ENCODE peak calls at places on chromosomes 2 and 18, in seven cellular contexts. R is K562, Q is A549, T is Panc1, M is SK-N-SH, Y is HCT116, F is HL-60. N is an unnamed sample.

GRCh38 chr2:218264773-218265601 is 4.2 kb downstream of the GPBAR1 start:
- DNase-seq in Y (no peak), Q (no peak), R (no peak), T (no peak), F (no peak), M (no peak), N (no peak)

GRCh38 chr2:19844750-19845149 is 57.0 kb downstream of the TTC32 start:
- DNase-seq in R (no peak), F (no peak), Q (no peak), Y (no peak), T (no peak), M (no peak), N (no peak)

GRCh38 chr2:158828378-158829136 is 33.4 kb downstream of the DAPL1 start:
- DNase-seq in M (no peak), F (no peak), Y (no peak), R (no peak), Q (no peak), T (no peak), N (no peak)

GRCh38 chr2:63790913-63791312 is 50.8 kb upstream of the UGP2 start:
- DNase-seq in F (no peak), T (no peak), M (no peak), Q (peak), R (no peak), Y (no peak), N (no peak)

GRCh38 chr2:192499476-192499875 is 304.7 kb upstream of the TMEFF2 start:
- DNase-seq in R (no peak), Y (no peak), Q (no peak), T (no peak), M (no peak), F (no peak), N (no peak)

GRCh38 chr2:82340578-82341053 is 2036.1 kb upstream of the LRRTM1 start:
- DNase-seq in Q (no peak), F (no peak), M (no peak), Y (no peak), T (no peak), R (no peak), N (no peak)

GRCh38 chr2:149169653-149170052 is 131.2 kb downstream of the LYPD6B start:
- DNase-seq in R (no peak), M (no peak), F (no peak), Q (no peak), T (no peak), Y (peak), N (no peak)

GRCh38 chr18:25727281-25727680 is 363.1 kb downstream of the SS18 start:
- DNase-seq in Y (no peak), Q (no peak), M (no peak), F (no peak), R (no peak), T (no peak), N (no peak)

GRCh38 chr18:5709476-5710095 is 165.8 kb upstream of the EPB41L3 start:
- DNase-seq in R (no peak), M (no peak), T (no peak), Y (no peak), Q (no peak), F (peak), N (no peak)

GRCh38 chr2:62527478-62528210 is 21.6 kb upstream of the TMEM17 start:
- DNase-seq in T (no peak), Y (no peak), Q (no peak), R (no peak), F (no peak), M (no peak), N (no peak)

GRCh38 chr2:202039278-202040100 is 5.8 kb downstream of the FZD7 start:
- DNase-seq in Q (no peak), F (no peak), R (no peak), T (no peak), Y (no peak), M (no peak), N (peak)

GRCh38 chr2:28395334-28396061 is 2.8 kb downstream of the FOSL2 start:
- DNase-seq in M (no peak), Q (no peak), T (no peak), Y (no peak), F (peak), R (no peak), N (no peak)

GRCh38 chr2:149661844-149662243 is 74.3 kb upstream of the MMADHC start:
- DNase-seq in R (no peak), Q (no peak), T (peak), M (no peak), F (no peak), Y (no peak), N (peak)

GRCh38 chr2:86238354-86238753 is 39.1 kb downstream of the MRPL35 start:
- DNase-seq in R (no peak), F (no peak), M (no peak), Q (no peak), T (no peak), Y (no peak), N (no peak)

GRCh38 chr18:35835838-35836237 is 136.6 kb upstream of the RMP24 start:
- DNase-seq in T (no peak), M (no peak), Q (no peak), R (no peak), F (no peak), Y (no peak), N (no peak)

GRCh38 chr2:60553992-60554648 is 666 bp upstream of the BCL11A start:
- DNase-seq in M (peak), Q (no peak), Y (no peak), T (no peak), R (no peak), F (peak), N (peak)
- TF ChIP-seq REST in M (no peak), Q (no peak), Y (no peak), T (no peak), R (no peak), F (no peak), N (no peak)

GRCh38 chr18:27861539-27861938 is 315.4 kb downstream of the CDH2 start:
- DNase-seq in T (no peak), Y (no peak), Q (no peak), F (no peak), R (no peak), M (peak), N (no peak)

GRCh38 chr18:27862056-27862682 is 314.8 kb downstream of the CDH2 start:
- DNase-seq in R (no peak), Q (no peak), Y (no peak), F (no peak), M (peak), T (no peak), N (no peak)

GRCh38 chr18:27856839-27857238 is 320.1 kb downstream of the CDH2 start:
- DNase-seq in Q (no peak), F (no peak), T (no peak), R (no peak), M (no peak), Y (no peak), N (no peak)

GRCh38 chr18:27860701-27861107 is 316.2 kb downstream of the CDH2 start:
- DNase-seq in R (no peak), Q (no peak), M (no peak), T (no peak), F (no peak), Y (no peak), N (no peak)

GRCh38 chr18:27860011-27860410 is 316.9 kb downstream of the CDH2 start:
- DNase-seq in R (no peak), F (no peak), T (no peak), Y (no peak), M (no peak), Q (no peak), N (no peak)
- H3K4me3 ChIP-seq in R (no peak), F (no peak), T (no peak), Y (no peak), M (no peak), Q (no peak), N (no peak)

DNA sequence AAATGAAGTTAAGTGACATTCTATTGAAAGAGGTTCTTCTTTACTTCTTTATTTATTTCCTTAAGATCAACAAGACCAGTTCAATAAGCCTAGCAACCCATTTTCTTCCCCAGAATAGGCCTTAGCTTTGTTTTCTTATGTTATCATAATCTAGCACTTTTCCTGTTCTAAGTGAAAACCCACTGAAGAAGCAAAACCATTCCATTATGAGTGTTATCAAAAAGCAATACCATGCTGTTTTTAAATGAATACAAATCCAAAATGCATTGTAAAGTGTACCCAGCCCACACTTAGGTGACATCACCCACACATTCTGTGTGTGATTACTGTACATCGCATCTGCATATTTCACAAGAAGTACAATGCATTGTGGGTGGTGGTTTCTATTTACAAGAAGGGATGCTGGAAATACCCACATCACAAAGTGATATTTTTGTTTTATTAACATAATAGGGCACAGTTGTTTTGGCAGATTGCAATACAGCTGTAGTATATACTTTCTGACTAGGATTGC is 679.5 kb downstream of the KCNJ3 start:
- DNase-seq in F (no peak), T (no peak), Q (no peak), M (no peak), Y (no peak), R (no peak), N (no peak)
- TF ChIP-seq REST in F (no peak), T (no peak), Q (no peak), M (no peak), Y (no peak), R (no peak), N (no peak)

GRCh38 chr2:127665267-127665893 is 9.9 kb downstream of the LIMS2 start:
- DNase-seq in F (no peak), R (no peak), T (no peak), Y (no peak), Q (no peak), M (peak), N (no peak)

GRCh38 chr2:127662937-127663565 is 12.3 kb downstream of the LIMS2 start:
- DNase-seq in T (no peak), Y (no peak), Q (no peak), F (no peak), R (no peak), M (peak), N (no peak)

GRCh38 chr2:127664065-127664894 is 11.1 kb downstream of the LIMS2 start:
- DNase-seq in T (no peak), Q (no peak), R (no peak), Y (no peak), M (no peak), F (no peak), N (peak)

GRCh38 chr2:127663566-127664064 is 11.7 kb downstream of the LIMS2 start:
- DNase-seq in M (no peak), Y (no peak), F (no peak), T (no peak), Q (no peak), R (no peak), N (no peak)

DNA sequence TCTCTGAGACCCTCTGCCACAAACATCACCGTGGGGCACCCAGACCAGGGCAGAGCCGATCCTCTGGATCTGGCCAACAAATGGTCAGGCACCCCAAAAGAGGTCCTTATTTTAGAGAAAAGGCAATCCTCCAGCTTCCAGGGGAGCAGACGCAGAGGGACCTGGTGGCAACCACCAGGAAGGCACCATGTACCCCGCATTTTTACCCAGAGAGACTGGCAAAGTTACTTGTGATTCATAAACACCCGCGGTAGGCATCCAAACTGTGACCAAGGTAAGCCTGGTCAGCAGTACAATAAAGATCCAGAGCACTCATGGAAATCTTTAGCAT is 10.5 kb downstream of the LIMS2 start:
- DNase-seq in F (no peak), R (no peak), T (no peak), Y (no peak), M (no peak), Q (no peak), N (no peak)
- H3K4me3 ChIP-seq in F (no peak), R (no peak), T (no peak), Y (no peak), M (no peak), Q (no peak), N (peak)

GRCh38 chr2:33946198-33946597 is 347.1 kb upstream of the FAM98A start:
- DNase-seq in T (no peak), M (no peak), Q (no peak), Y (no peak), F (no peak), R (no peak), N (no peak)
- TF ChIP-seq REST in T (no peak), M (no peak), Q (no peak), Y (no peak), F (no peak), R (no peak), N (no peak)

GRCh38 chr2:44310287-44310686 is 35.0 kb downstream of the SLC3A1 start:
- DNase-seq in R (no peak), T (no peak), F (no peak), Y (no peak), M (no peak), Q (no peak), N (peak)
- H3K4me3 ChIP-seq in R (no peak), T (no peak), F (no peak), Y (no peak), M (no peak), Q (no peak), N (no peak)

GRCh38 chr2:237983922-237984321 is 17.1 kb downstream of the UBE2F start:
- DNase-seq in Q (no peak), M (no peak), F (no peak), Y (no peak), T (no peak), R (no peak), N (no peak)
- TF ChIP-seq REST in Q (no peak), M (no peak), F (no peak), Y (no peak), T (no peak), R (no peak), N (no peak)

N was measured in GM23338.